ENCODE peak calls at places on chromosomes 1 and 21, in seven cellular contexts. X is GM13977; Q is progenitor cell of endocrine pancreas; W is activated naive CD4-positive, alpha-beta T cell treated with anti-CD3 and anti-CD28 coated beads, Interleukin-2, amount 10 ng/mL, durations not matched to agents 7 days and 5 days; H is fibroblast of mammary gland; G is Karpas-422; I is Calu3. V is an unnamed sample.

GRCh38 chr1:218217040-218217439 is 68.1 kb upstream of the RRP15 start:
- DNase-seq in H (no peak), G (peak), X (no peak), I (no peak), W (no peak), Q (no peak), V (no peak)

GRCh38 chr1:2100775-2101108 is 50.5 kb downstream of the PRKCZ start:
- DNase-seq in Q (no peak), H (no peak), X (no peak), W (no peak), G (no peak), I (no peak), V (no peak)

GRCh38 chr1:190147616-190148015 is 330.0 kb downstream of the BRINP3 start:
- DNase-seq in H (no peak), W (no peak), G (no peak), Q (no peak), I (no peak), X (no peak), V (no peak)

GRCh38 chr1:209809601-209810000 is 3.7 kb upstream of the IRF6 start:
- DNase-seq in H (no peak), Q (no peak), W (no peak), G (no peak), X (no peak), I (no peak), V (no peak)

GRCh38 chr1:108190686-108191416 is 9.3 kb downstream of the SLC25A24 start:
- DNase-seq in W (no peak), Q (no peak), H (no peak), G (peak), I (no peak), X (no peak), V (no peak)

GRCh38 chr1:203367051-203367450 is 16.1 kb upstream of the FMOD start:
- DNase-seq in G (no peak), X (no peak), W (no peak), H (no peak), I (no peak), Q (no peak), V (no peak)

GRCh38 chr1:153592706-153593105 is 20.2 kb downstream of the S100A16 start:
- DNase-seq in H (no peak), Q (no peak), I (no peak), W (no peak), X (no peak), G (no peak), V (no peak)

GRCh38 chr1:201637282-201638076 is 98.6 kb downstream of the NAV1 start:
- DNase-seq in I (no peak), H (peak), G (no peak), Q (no peak), X (no peak), W (no peak), V (no peak)

GRCh38 chr1:30919025-30919881 is 10.7 kb upstream of the SDC3 start:
- DNase-seq in I (no peak), W (no peak), Q (no peak), G (no peak), X (no peak), H (peak), V (no peak)

GRCh38 chr1:109197163-109198042 is 16.3 kb upstream of the SARS1 start:
- DNase-seq in I (peak), Q (no peak), G (no peak), X (no peak), H (peak), W (no peak), V (no peak)

GRCh38 chr21:37915516-37915915 is 741 bp downstream of the KCNJ6 start:
- DNase-seq in W (no peak), H (no peak), G (no peak), X (no peak), I (no peak), Q (no peak), V (no peak)

GRCh38 chr1:179742717-179743678 is at the start of gene FAM163A:
- DNase-seq in G (no peak), X (peak), W (peak), I (peak), Q (peak), H (no peak), V (peak)

GRCh38 chr1:2523891-2524609 is 2.3 kb downstream of the PANK4 start:
- DNase-seq in X (no peak), W (peak), Q (no peak), G (no peak), I (no peak), H (no peak), V (no peak)

GRCh38 chr1:201108614-201109013 is 3.6 kb downstream of the CACNA1S start:
- DNase-seq in G (no peak), I (no peak), X (no peak), Q (no peak), H (no peak), W (no peak), V (peak)

GRCh38 chr1:15702722-15703550 is 18.8 kb downstream of the PLEKHM2 start:
- DNase-seq in X (no peak), H (peak), I (peak), W (no peak), Q (no peak), G (no peak), V (no peak)

GRCh38 chr1:2205191-2205952 is 10.8 kb upstream of the FAAP20 start:
- DNase-seq in G (peak), X (no peak), I (peak), Q (peak), H (peak), W (peak), V (peak)

GRCh38 chr1:20697560-20697959 is 20.2 kb downstream of the KIF17 start:
- DNase-seq in Q (no peak), X (no peak), W (no peak), G (no peak), H (no peak), I (no peak), V (no peak)

GRCh38 chr1:36023098-36023769 is 60.7 kb upstream of the TEKT2 start:
- DNase-seq in I (no peak), H (no peak), Q (no peak), G (no peak), W (no peak), X (peak), V (no peak)